ENCODE peak calls at places on chromosomes 3 and 15, in six cellular contexts. W, E, H, F, M and T are unnamed samples.
A peak's percentile ranks its signal among the peaks of the same experiment; 100 is the strongest.

GRCh38 chr15:47812436-47813109 is 95.3 kb downstream of the SEMA6D start:
- DNase-seq in W (peak; percentile 41), E (no peak), H (no peak), F (no peak), M (no peak), T (no peak)

GRCh38 chr15:91223902-91224301 is 123.8 kb downstream of the SV2B start:
- DNase-seq in W (no peak), E (no peak), H (no peak), F (no peak), M (no peak), T (no peak)

GRCh38 chr3:44323341-44323955 is 15.1 kb upstream of the TCAIM start:
- DNase-seq in W (peak; percentile 82), E (peak; percentile 52), H (peak; percentile 63), F (peak; percentile 73), M (peak; percentile 74), T (peak; percentile 46)

GRCh38 chr3:5038243-5038642 is 59.0 kb downstream of the BHLHE40 start:
- DNase-seq in W (no peak), E (no peak), H (no peak), F (no peak), M (no peak), T (no peak)

GRCh38 chr3:55623786-55624185 is 136.7 kb upstream of the WNT5A start:
- DNase-seq in W (no peak), E (no peak), H (no peak), F (no peak), M (no peak), T (no peak)

GRCh38 chr15:33729648-33730047 is 238.6 kb upstream of the CHRM5 start:
- DNase-seq in W (no peak), E (no peak), H (no peak), F (no peak), M (no peak), T (no peak)

GRCh38 chr3:76131396-76132153 is 346.2 kb upstream of the ZNF717 start:
- DNase-seq in W (no peak), E (no peak), H (no peak), F (no peak), M (no peak), T (no peak)

GRCh38 chr15:44662478-44663409 is 718 bp downstream of the SPG11 start:
- DNase-seq in W (peak; percentile 68), E (peak; percentile 81), H (peak; percentile 71), F (peak; percentile 74), M (peak; percentile 58), T (peak; percentile 70)

GRCh38 chr3:170622369-170623159 is 36.7 kb upstream of the SLC7A14 start:
- DNase-seq in W (peak; percentile 71), E (no peak), H (peak; percentile 46), F (no peak), M (peak; percentile 51), T (no peak)

GRCh38 chr3:31448035-31448881 is 84.5 kb upstream of the STT3B start:
- DNase-seq in W (peak; percentile 47), E (peak; percentile 50), H (no peak), F (no peak), M (no peak), T (no peak)
- TF ChIP-seq CTCF in W (peak; percentile 71), E (peak; percentile 48), H (no peak), F (no peak), M (no peak), T (no peak)

GRCh38 chr3:183826448-183826847 is 1.1 kb upstream of the MAP6D1 start:
- DNase-seq in W (no peak), E (no peak), H (no peak), F (no peak), M (no peak), T (peak; percentile 71)

GRCh38 chr3:183825380-183826161 is at the start of gene MAP6D1:
- DNase-seq in W (peak; percentile 46), E (no peak), H (peak; percentile 84), F (no peak), M (no peak), T (peak; percentile 26)

GRCh38 chr3:183824761-183825379 is 507 bp downstream of the MAP6D1 start:
- DNase-seq in W (no peak), E (no peak), H (peak; percentile 48), F (no peak), M (no peak), T (no peak)

GRCh38 chr3:183822631-183823030 is 2.7 kb downstream of the MAP6D1 start:
- DNase-seq in W (no peak), E (no peak), H (peak; percentile 31), F (no peak), M (no peak), T (no peak)

GRCh38 chr3:183823963-183824362 is 1.4 kb downstream of the MAP6D1 start:
- DNase-seq in W (no peak), E (no peak), H (no peak), F (no peak), M (no peak), T (no peak)
- TF ChIP-seq CTCF in W (no peak), E (no peak), H (no peak), F (no peak), M (no peak), T (peak; percentile 12)

GRCh38 chr3:164196477-164196876 is 881.8 kb downstream of the SI start:
- DNase-seq in W (no peak), E (no peak), H (no peak), F (no peak), M (no peak), T (no peak)

GRCh38 chr3:164192974-164193373 is 885.3 kb downstream of the SI start:
- DNase-seq in W (no peak), E (no peak), H (no peak), F (no peak), M (no peak), T (no peak)

GRCh38 chr3:164190566-164190965 is 887.7 kb downstream of the SI start:
- DNase-seq in W (no peak), E (no peak), H (no peak), F (no peak), M (no peak), T (no peak)

GRCh38 chr3:164199982-164200823 is 878.1 kb downstream of the SI start:
- DNase-seq in W (no peak), E (no peak), H (no peak), F (no peak), M (no peak), T (no peak)

DNA sequence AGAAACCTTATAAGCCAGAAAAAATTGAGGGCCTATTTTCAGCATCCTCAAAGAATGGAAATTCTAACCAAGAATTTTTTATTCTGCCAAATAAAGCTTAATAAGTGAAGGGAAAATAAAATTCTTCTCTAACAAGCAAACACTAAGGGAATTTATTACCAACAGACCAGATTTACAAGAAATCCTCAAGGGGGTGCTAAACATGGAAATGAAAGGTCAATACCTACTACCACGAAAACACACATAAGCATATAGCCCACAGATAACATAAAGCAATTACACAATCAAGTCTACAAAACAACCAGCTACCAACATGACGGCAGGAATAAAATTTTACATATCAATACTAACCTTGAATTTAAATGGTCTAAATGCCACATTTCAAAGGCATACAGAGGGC is 883.5 kb downstream of the SI start:
- DNase-seq in W (no peak), E (no peak), H (no peak), F (no peak), M (no peak), T (no peak)
- TF ChIP-seq CTCF in W (no peak), E (no peak), H (no peak), F (no peak), M (no peak), T (no peak)

DNA sequence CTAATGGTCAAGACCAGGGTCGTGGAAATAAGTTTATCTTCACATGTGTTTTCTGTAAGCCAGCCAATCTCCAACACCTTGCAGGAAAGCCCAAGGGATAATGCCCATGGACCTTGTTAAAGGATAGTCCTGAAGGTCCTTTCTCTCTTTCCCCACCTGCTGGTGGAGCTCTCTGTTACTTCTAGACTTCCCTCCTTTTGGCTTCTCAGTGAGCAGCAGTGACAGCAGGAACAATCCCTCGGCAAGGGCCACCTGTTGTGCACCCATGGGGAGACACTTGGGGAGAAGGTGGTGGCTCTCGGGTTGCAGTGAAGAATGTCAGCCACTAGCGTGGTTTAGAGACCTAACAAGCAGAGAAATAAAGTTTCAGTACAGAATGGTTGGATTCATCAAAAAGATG is 84.0 kb upstream of the OSBPL11 start:
- DNase-seq in W (no peak), E (no peak), H (no peak), F (no peak), M (no peak), T (no peak)
- TF ChIP-seq CTCF in W (no peak), E (no peak), H (no peak), F (no peak), M (no peak), T (no peak)

DNA sequence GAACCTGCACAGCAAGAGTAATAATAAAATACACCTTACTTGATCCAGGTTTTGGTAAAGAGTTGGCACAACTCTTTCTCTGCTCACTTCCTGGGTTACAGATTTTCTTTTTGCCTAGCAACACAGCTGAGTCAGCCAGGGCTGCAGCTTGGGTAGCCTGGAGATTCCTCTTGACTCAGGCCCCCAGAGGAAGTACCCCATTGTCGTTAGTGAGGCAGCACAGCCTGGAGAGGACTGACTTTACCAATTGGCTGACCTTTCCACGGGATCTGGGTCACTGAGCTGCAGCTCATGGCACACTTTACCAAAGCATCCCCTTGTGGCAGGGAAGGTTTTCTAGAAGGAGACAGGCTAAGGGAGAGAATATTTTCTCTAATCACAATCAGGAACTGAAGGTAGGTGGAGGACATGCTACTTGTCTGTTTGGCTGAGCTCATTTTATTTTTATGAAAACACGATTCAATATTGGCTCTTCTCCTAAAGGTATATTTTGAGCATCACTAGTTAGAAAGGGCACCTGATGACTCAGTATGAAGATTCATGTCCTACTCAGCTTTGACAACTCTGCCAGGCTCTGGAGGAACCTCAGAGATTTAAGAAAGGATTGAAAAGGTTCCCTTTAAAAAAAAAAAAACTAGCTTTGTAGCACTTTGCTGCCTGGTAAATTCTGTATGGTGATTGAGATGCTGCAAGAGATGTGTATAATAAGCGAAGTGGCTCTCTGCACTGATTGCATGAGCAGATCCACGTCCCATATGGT is 124.9 kb downstream of the CHDH start:
- DNase-seq in W (no peak), E (no peak), H (no peak), F (no peak), M (no peak), T (no peak)
- TF ChIP-seq CTCF in W (no peak), E (no peak), H (peak; percentile 11), F (no peak), M (no peak), T (no peak)

GRCh38 chr3:104989878-104990277 is 376.8 kb upstream of the ALCAM start:
- DNase-seq in W (no peak), E (no peak), H (no peak), F (no peak), M (no peak), T (no peak)

GRCh38 chr3:104990758-104991157 is 376.0 kb upstream of the ALCAM start:
- DNase-seq in W (no peak), E (no peak), H (no peak), F (no peak), M (no peak), T (no peak)

GRCh38 chr3:104992618-104993017 is 374.1 kb upstream of the ALCAM start:
- DNase-seq in W (no peak), E (no peak), H (no peak), F (no peak), M (no peak), T (no peak)

GRCh38 chr3:104988491-104988890 is 378.2 kb upstream of the ALCAM start:
- DNase-seq in W (no peak), E (no peak), H (no peak), F (no peak), M (no peak), T (no peak)

DNA sequence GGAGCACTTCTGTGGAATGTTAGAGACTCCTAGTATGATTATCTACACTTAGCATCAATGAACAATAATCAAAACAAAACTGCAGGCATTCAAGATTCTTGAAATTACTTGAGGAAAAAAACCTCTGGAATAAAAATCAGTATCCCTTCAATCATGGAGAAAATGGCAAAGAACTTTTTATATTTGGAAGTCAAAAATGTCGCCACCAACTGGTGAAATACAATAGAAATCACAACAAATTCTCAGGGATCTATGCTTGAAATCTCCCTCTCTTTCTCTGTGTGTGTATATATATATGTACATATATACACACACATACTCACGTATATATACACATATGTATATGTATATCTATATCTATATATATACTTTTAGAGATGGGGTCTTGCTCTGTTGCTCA is 378.9 kb upstream of the ALCAM start:
- DNase-seq in W (peak; percentile 2), E (no peak), H (no peak), F (no peak), M (no peak), T (no peak)
- TF ChIP-seq CTCF in W (no peak), E (no peak), H (no peak), F (no peak), M (no peak), T (no peak)